ENCODE peak calls at places on chromosomes 11 and 22, in six cellular contexts. K, F, B, D, X and Q are unnamed samples.

GRCh38 chr11:128613300-128613995 is 26.1 kb upstream of the ETS1 start:
- DNase-seq in K (no peak), F (no peak), B (no peak), D (no peak), X (no peak), Q (no peak)

GRCh38 chr11:93585758-93586157 is 42.6 kb upstream of the SMCO4 start:
- DNase-seq in K (no peak), F (peak), B (peak), D (no peak), X (no peak), Q (no peak)

GRCh38 chr11:70885721-70886305 is 366.6 kb downstream of the SHANK2 start:
- DNase-seq in K (no peak), F (no peak), B (peak), D (no peak), X (no peak), Q (no peak)

GRCh38 chr22:47165998-47166397 is 403.5 kb downstream of the TBC1D22A start:
- DNase-seq in K (no peak), F (no peak), B (no peak), D (no peak), X (no peak), Q (no peak)

GRCh38 chr11:6926208-6927029 is at the start of gene ZNF215:
- DNase-seq in K (peak), F (peak), B (peak), D (peak), X (peak), Q (peak)

GRCh38 chr11:334264-335033 is 13.8 kb upstream of the IFITM3 start:
- DNase-seq in K (peak), F (peak), B (no peak), D (no peak), X (no peak), Q (no peak)

GRCh38 chr22:37232140-37232998 is 11.7 kb downstream of the RAC2 start:
- DNase-seq in K (no peak), F (no peak), B (no peak), D (no peak), X (peak), Q (no peak)

GRCh38 chr11:132997396-132997795 is 534.9 kb downstream of the OPCML start:
- DNase-seq in K (no peak), F (no peak), B (no peak), D (no peak), X (no peak), Q (no peak)

GRCh38 chr22:32542332-32543019 is 67.9 kb downstream of the FBXO7 start:
- DNase-seq in K (no peak), F (no peak), B (no peak), D (no peak), X (no peak), Q (no peak)

GRCh38 chr22:24947383-24947782 is 889 bp upstream of the LHFPL7 start:
- DNase-seq in K (no peak), F (no peak), B (no peak), D (no peak), X (no peak), Q (no peak)

GRCh38 chr11:75195164-75195962 is 44.5 kb downstream of the SLCO2B1 start:
- DNase-seq in K (no peak), F (no peak), B (no peak), D (no peak), X (no peak), Q (no peak)

GRCh38 chr11:35085766-35086165 is 53.2 kb upstream of the CD44 start:
- DNase-seq in K (no peak), F (no peak), B (no peak), D (no peak), X (no peak), Q (no peak)

GRCh38 chr11:12744831-12745502 is 70.7 kb downstream of the TEAD1 start:
- DNase-seq in K (peak), F (no peak), B (no peak), D (no peak), X (no peak), Q (no peak)

GRCh38 chr22:35792501-35792900 is 74.8 kb downstream of the APOL5 start:
- DNase-seq in K (no peak), F (no peak), B (no peak), D (no peak), X (no peak), Q (no peak)

GRCh38 chr11:111361082-111361801 is 17.8 kb downstream of the POU2AF1 start:
- DNase-seq in K (no peak), F (no peak), B (no peak), D (no peak), X (no peak), Q (no peak)

GRCh38 chr22:17334054-17334453 is 35.2 kb upstream of the CECR2 start:
- DNase-seq in K (no peak), F (no peak), B (no peak), D (no peak), X (no peak), Q (no peak)

GRCh38 chr11:134036484-134037092 is 32.3 kb upstream of the JAM3 start:
- DNase-seq in K (no peak), F (no peak), B (no peak), D (no peak), X (peak), Q (no peak)

GRCh38 chr22:23678133-23678532 is 12.7 kb upstream of the RGL4 start:
- DNase-seq in K (no peak), F (no peak), B (no peak), D (no peak), X (no peak), Q (no peak)

GRCh38 chr11:14347991-14348390 is 11.0 kb downstream of the RRAS2 start:
- DNase-seq in K (no peak), F (no peak), B (no peak), D (no peak), X (no peak), Q (no peak)

GRCh38 chr11:110715541-110715940 is 3.3 kb upstream of the ARHGAP20 start:
- DNase-seq in K (no peak), F (no peak), B (no peak), D (no peak), X (no peak), Q (no peak)

GRCh38 chr11:61140416-61140815 is 20.8 kb downstream of the VPS37C start:
- DNase-seq in K (no peak), F (no peak), B (no peak), D (no peak), X (no peak), Q (no peak)

GRCh38 chr11:35735903-35736302 is 73.3 kb downstream of the TRIM44 start:
- DNase-seq in K (no peak), F (no peak), B (no peak), D (no peak), X (no peak), Q (no peak)

GRCh38 chr11:20031155-20032001 is 128.9 kb downstream of the DBX1 start:
- DNase-seq in K (no peak), F (peak), B (peak), D (no peak), X (no peak), Q (no peak)

GRCh38 chr11:126146454-126147192 is 64.8 kb downstream of the RPUSD4 start:
- DNase-seq in K (no peak), F (no peak), B (no peak), D (no peak), X (no peak), Q (no peak)
- H3K4me3 ChIP-seq in K (no peak), F (no peak), B (no peak), D (no peak), X (no peak), Q (no peak)

DNA sequence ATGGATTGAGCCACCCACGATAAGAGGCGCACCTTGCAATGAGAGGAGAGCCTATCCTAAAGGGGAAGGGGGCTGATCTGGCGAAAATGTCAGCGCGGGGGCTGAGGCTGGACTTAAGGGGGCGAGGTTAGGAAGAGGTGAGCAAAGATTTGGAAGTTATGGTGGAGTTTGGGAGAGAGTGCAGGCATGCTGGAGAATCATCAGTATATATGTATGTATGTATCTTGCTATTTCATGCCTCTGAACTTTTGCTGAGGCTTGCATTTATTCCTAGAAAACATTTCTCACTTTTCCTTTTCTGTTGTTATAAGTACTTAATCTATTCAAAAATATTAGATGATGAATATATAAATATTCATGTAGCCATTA is 17.2 kb upstream of the THRSP start:
- DNase-seq in K (no peak), F (no peak), B (no peak), D (no peak), X (no peak), Q (no peak)
- TF ChIP-seq CTCF in K (no peak), F (no peak), B (no peak), D (no peak), X (no peak), Q (no peak)

GRCh38 chr11:131099013-131099412 is 182.7 kb upstream of the SNX19 start:
- DNase-seq in K (no peak), F (peak), B (peak), D (no peak), X (no peak), Q (no peak)
- H3K4me3 ChIP-seq in K (no peak), F (no peak), B (no peak), D (no peak), X (no peak), Q (no peak)

GRCh38 chr11:63938481-63939350 is at the start of gene NAA40:
- DNase-seq in K (peak), F (peak), B (peak), D (peak), X (peak), Q (peak)

GRCh38 chr11:63939351-63939920 is 634 bp downstream of the NAA40 start:
- DNase-seq in K (peak), F (peak), B (no peak), D (no peak), X (no peak), Q (peak)

GRCh38 chr11:63940786-63941185 is 2.0 kb downstream of the NAA40 start:
- DNase-seq in K (no peak), F (no peak), B (no peak), D (no peak), X (no peak), Q (no peak)

GRCh38 chr11:63941901-63942300 is 3.1 kb downstream of the NAA40 start:
- DNase-seq in K (no peak), F (no peak), B (no peak), D (no peak), X (no peak), Q (no peak)

DNA sequence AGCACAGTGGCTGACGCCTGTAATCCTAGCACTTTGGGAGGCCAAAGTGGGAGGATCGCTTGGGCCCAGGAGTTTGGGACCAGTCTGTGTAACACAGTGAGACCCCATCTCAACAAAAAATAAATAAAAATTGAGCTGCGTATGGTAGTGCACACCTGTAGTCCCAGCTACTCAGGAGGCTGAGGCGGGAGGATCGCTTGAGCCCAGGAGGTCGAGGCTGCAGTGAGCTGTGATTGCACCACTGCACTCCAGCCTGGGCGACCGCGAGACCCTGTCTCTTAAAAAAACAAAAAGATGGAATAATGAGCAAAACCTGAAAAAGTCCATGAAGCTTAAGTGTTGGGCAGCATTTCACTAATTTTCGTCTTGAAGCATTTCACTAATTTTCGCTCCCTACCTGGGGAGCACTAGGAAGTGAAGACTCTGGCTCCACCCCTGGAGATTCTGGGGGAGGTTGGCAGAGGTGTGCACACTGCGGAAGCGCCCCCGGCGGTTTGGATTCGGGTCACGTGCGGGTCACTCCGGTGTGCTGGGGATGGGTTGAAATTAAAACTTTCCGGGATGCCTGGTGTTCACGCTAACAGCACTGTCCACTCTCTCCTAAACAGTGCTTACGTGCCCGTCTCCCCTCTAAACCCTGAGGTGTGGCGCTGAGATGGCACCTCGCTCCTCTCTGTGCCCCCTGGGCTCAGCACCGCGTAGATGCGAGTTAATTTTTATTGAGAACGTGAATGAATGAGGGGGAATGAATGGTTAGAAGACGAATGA is 905 bp upstream of the NAA40 start:
- DNase-seq in K (no peak), F (no peak), B (no peak), D (no peak), X (peak), Q (no peak)
- TF ChIP-seq CTCF in K (no peak), F (no peak), B (no peak), D (no peak), X (no peak), Q (no peak)

GRCh38 chr22:31343235-31344191 is 2.6 kb downstream of the PATZ1 start:
- DNase-seq in K (peak), F (peak), B (no peak), D (no peak), X (peak), Q (peak)
- H3K4me3 ChIP-seq in K (peak), F (peak), B (peak), D (peak), X (no peak), Q (no peak)

DNA sequence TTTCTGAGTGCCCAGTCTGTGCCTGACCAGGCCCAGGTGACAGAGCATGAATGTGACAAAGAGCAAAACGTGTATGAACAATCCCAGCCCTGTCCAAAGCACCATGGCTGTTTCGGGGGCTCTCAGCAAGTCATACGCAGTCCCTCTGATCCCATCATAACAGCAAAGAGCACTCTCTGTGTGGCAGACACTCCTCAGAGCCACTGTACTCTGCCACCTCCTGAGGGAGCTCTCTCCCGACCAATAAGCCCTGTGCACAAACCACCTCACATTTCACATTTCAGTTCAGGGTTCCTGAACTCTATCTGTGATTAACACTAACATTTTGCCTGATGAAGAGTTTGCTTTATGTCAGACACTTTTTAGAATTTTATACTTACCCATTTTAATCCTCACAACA is 6.6 kb downstream of the DGCR2 start:
- DNase-seq in K (peak), F (peak), B (no peak), D (no peak), X (no peak), Q (no peak)
- TF ChIP-seq CTCF in K (no peak), F (no peak), B (no peak), D (peak), X (no peak), Q (no peak)